ENCODE peak calls at places on chromosomes 12 and 14, in seven cellular contexts. One of them, this sample, is unnamed.

GRCh38 chr14:39395555-39396254 is 36.5 kb downstream of the FBXO33 start:
- DNase-seq in MCF 10A: no peak
- DNase-seq in progenitor cell of endocrine pancreas: no peak
- DNase-seq in astrocyte of the spinal cord: peak; percentile 38
- DNase-seq in SK-MEL-5: no peak
- DNase-seq in stimulated activated CD8-positive, alpha-beta memory T cell treated with anti-CD3 and anti-CD28 coated beads, Interleukin-2, amount 100 ng/mL, for 1 hour: no peak
- DNase-seq in effector CD4-positive, alpha-beta T cell: no peak
- DNase-seq in this sample: no peak

GRCh38 chr12:53743277-53744129 is 8.3 kb downstream of the CISTR start:
- DNase-seq in MCF 10A: peak; percentile 75
- DNase-seq in progenitor cell of endocrine pancreas: peak; percentile 57
- DNase-seq in astrocyte of the spinal cord: peak; percentile 65
- DNase-seq in SK-MEL-5: peak; percentile 80
- DNase-seq in stimulated activated CD8-positive, alpha-beta memory T cell treated with anti-CD3 and anti-CD28 coated beads, Interleukin-2, amount 100 ng/mL, for 1 hour: no peak
- DNase-seq in effector CD4-positive, alpha-beta T cell: peak; percentile 50
- DNase-seq in this sample: peak; percentile 68

GRCh38 chr14:87690076-87690661 is 302.8 kb downstream of the GALC start:
- DNase-seq in MCF 10A: no peak
- DNase-seq in progenitor cell of endocrine pancreas: no peak
- DNase-seq in astrocyte of the spinal cord: no peak
- DNase-seq in SK-MEL-5: no peak
- DNase-seq in stimulated activated CD8-positive, alpha-beta memory T cell treated with anti-CD3 and anti-CD28 coated beads, Interleukin-2, amount 100 ng/mL, for 1 hour: no peak
- DNase-seq in effector CD4-positive, alpha-beta T cell: no peak
- DNase-seq in this sample: no peak

GRCh38 chr12:124680863-124681778 is 113.7 kb upstream of the NCOR2 start:
- DNase-seq in MCF 10A: peak; percentile 91
- DNase-seq in progenitor cell of endocrine pancreas: no peak
- DNase-seq in astrocyte of the spinal cord: peak; percentile 75
- DNase-seq in SK-MEL-5: peak; percentile 53
- DNase-seq in stimulated activated CD8-positive, alpha-beta memory T cell treated with anti-CD3 and anti-CD28 coated beads, Interleukin-2, amount 100 ng/mL, for 1 hour: no peak
- DNase-seq in effector CD4-positive, alpha-beta T cell: no peak
- DNase-seq in this sample: no peak

GRCh38 chr12:127268121-127268520 is 998.8 kb upstream of the TMEM132C start:
- DNase-seq in MCF 10A: no peak
- DNase-seq in progenitor cell of endocrine pancreas: no peak
- DNase-seq in astrocyte of the spinal cord: no peak
- DNase-seq in SK-MEL-5: no peak
- DNase-seq in stimulated activated CD8-positive, alpha-beta memory T cell treated with anti-CD3 and anti-CD28 coated beads, Interleukin-2, amount 100 ng/mL, for 1 hour: no peak
- DNase-seq in effector CD4-positive, alpha-beta T cell: no peak
- DNase-seq in this sample: no peak

GRCh38 chr14:74763803-74764531 is 851 bp downstream of the YLPM1 start:
- DNase-seq in MCF 10A: peak; percentile 43
- DNase-seq in progenitor cell of endocrine pancreas: no peak
- DNase-seq in astrocyte of the spinal cord: no peak
- DNase-seq in SK-MEL-5: no peak
- DNase-seq in stimulated activated CD8-positive, alpha-beta memory T cell treated with anti-CD3 and anti-CD28 coated beads, Interleukin-2, amount 100 ng/mL, for 1 hour: no peak
- DNase-seq in effector CD4-positive, alpha-beta T cell: no peak
- DNase-seq in this sample: peak; percentile 6

GRCh38 chr12:43100231-43100630 is 451.8 kb downstream of the ADAMTS20 start:
- DNase-seq in MCF 10A: no peak
- DNase-seq in progenitor cell of endocrine pancreas: no peak
- DNase-seq in astrocyte of the spinal cord: no peak
- DNase-seq in SK-MEL-5: no peak
- DNase-seq in stimulated activated CD8-positive, alpha-beta memory T cell treated with anti-CD3 and anti-CD28 coated beads, Interleukin-2, amount 100 ng/mL, for 1 hour: no peak
- DNase-seq in effector CD4-positive, alpha-beta T cell: no peak
- DNase-seq in this sample: no peak

GRCh38 chr14:79161576-79161975 is 991.4 kb downstream of the NRXN3 start:
- DNase-seq in MCF 10A: peak; percentile 64
- DNase-seq in progenitor cell of endocrine pancreas: peak; percentile 37
- DNase-seq in astrocyte of the spinal cord: peak; percentile 49
- DNase-seq in SK-MEL-5: peak; percentile 5
- DNase-seq in stimulated activated CD8-positive, alpha-beta memory T cell treated with anti-CD3 and anti-CD28 coated beads, Interleukin-2, amount 100 ng/mL, for 1 hour: no peak
- DNase-seq in effector CD4-positive, alpha-beta T cell: no peak
- DNase-seq in this sample: peak; percentile 79

GRCh38 chr14:69046468-69046867 is 67.4 kb upstream of the ACTN1 start:
- DNase-seq in MCF 10A: peak; percentile 19
- DNase-seq in progenitor cell of endocrine pancreas: no peak
- DNase-seq in astrocyte of the spinal cord: peak; percentile 53
- DNase-seq in SK-MEL-5: no peak
- DNase-seq in stimulated activated CD8-positive, alpha-beta memory T cell treated with anti-CD3 and anti-CD28 coated beads, Interleukin-2, amount 100 ng/mL, for 1 hour: no peak
- DNase-seq in effector CD4-positive, alpha-beta T cell: no peak
- DNase-seq in this sample: no peak

GRCh38 chr12:54207539-54208267 is 18.9 kb upstream of the SMUG1 start:
- DNase-seq in MCF 10A: peak; percentile 80
- DNase-seq in progenitor cell of endocrine pancreas: peak; percentile 93
- DNase-seq in astrocyte of the spinal cord: peak; percentile 56
- DNase-seq in SK-MEL-5: peak; percentile 85
- DNase-seq in stimulated activated CD8-positive, alpha-beta memory T cell treated with anti-CD3 and anti-CD28 coated beads, Interleukin-2, amount 100 ng/mL, for 1 hour: peak; percentile 52
- DNase-seq in effector CD4-positive, alpha-beta T cell: peak; percentile 76
- DNase-seq in this sample: peak; percentile 98

GRCh38 chr12:67475725-67476124 is 172.8 kb upstream of the DYRK2 start:
- DNase-seq in MCF 10A: no peak
- DNase-seq in progenitor cell of endocrine pancreas: no peak
- DNase-seq in astrocyte of the spinal cord: no peak
- DNase-seq in SK-MEL-5: no peak
- DNase-seq in stimulated activated CD8-positive, alpha-beta memory T cell treated with anti-CD3 and anti-CD28 coated beads, Interleukin-2, amount 100 ng/mL, for 1 hour: no peak
- DNase-seq in effector CD4-positive, alpha-beta T cell: no peak
- DNase-seq in this sample: no peak

GRCh38 chr12:109861689-109862314 is 18.5 kb downstream of the GLTP start:
- DNase-seq in MCF 10A: no peak
- DNase-seq in progenitor cell of endocrine pancreas: no peak
- DNase-seq in astrocyte of the spinal cord: no peak
- DNase-seq in SK-MEL-5: no peak
- DNase-seq in stimulated activated CD8-positive, alpha-beta memory T cell treated with anti-CD3 and anti-CD28 coated beads, Interleukin-2, amount 100 ng/mL, for 1 hour: no peak
- DNase-seq in effector CD4-positive, alpha-beta T cell: no peak
- DNase-seq in this sample: peak; percentile 18

GRCh38 chr14:90602088-90602687 is 205.4 kb downstream of the CALM1 start:
- DNase-seq in MCF 10A: no peak
- DNase-seq in progenitor cell of endocrine pancreas: no peak
- DNase-seq in astrocyte of the spinal cord: no peak
- DNase-seq in SK-MEL-5: no peak
- DNase-seq in stimulated activated CD8-positive, alpha-beta memory T cell treated with anti-CD3 and anti-CD28 coated beads, Interleukin-2, amount 100 ng/mL, for 1 hour: no peak
- DNase-seq in effector CD4-positive, alpha-beta T cell: no peak
- DNase-seq in this sample: no peak

GRCh38 chr14:75334191-75335051 is 55.8 kb downstream of the FOS start:
- DNase-seq in MCF 10A: no peak
- DNase-seq in progenitor cell of endocrine pancreas: no peak
- DNase-seq in astrocyte of the spinal cord: no peak
- DNase-seq in SK-MEL-5: no peak
- DNase-seq in stimulated activated CD8-positive, alpha-beta memory T cell treated with anti-CD3 and anti-CD28 coated beads, Interleukin-2, amount 100 ng/mL, for 1 hour: peak; percentile 17
- DNase-seq in effector CD4-positive, alpha-beta T cell: peak; percentile 42
- DNase-seq in this sample: no peak

GRCh38 chr14:76715102-76715926 is 46.0 kb upstream of the VASH1 start:
- DNase-seq in MCF 10A: no peak
- DNase-seq in progenitor cell of endocrine pancreas: no peak
- DNase-seq in astrocyte of the spinal cord: no peak
- DNase-seq in SK-MEL-5: no peak
- DNase-seq in stimulated activated CD8-positive, alpha-beta memory T cell treated with anti-CD3 and anti-CD28 coated beads, Interleukin-2, amount 100 ng/mL, for 1 hour: no peak
- DNase-seq in effector CD4-positive, alpha-beta T cell: no peak
- DNase-seq in this sample: no peak

This sample was measured in nephron progenitor cell.